ENCODE peak calls at places on chromosomes 3 and 15, in five cellular contexts. Z is stimulated activated CD8-positive, alpha-beta memory T cell treated with anti-CD3 and anti-CD28 coated beads, Interleukin-15, amount 100 ng/mL, for 1 hour; F is fibroblast of mammary gland; W is activated naive CD4-positive, alpha-beta T cell treated with Interleukin-2 at 50 U/mL for 16 hours; U is cardiac muscle cell. N is an unnamed sample.

GRCh38 chr15:22949074-22949547 is 31.1 kb downstream of the CYFIP1 start:
- DNase-seq in Z (no peak), F (peak), W (no peak), U (peak), N (peak)

GRCh38 chr3:111998661-111999641 is at the start of gene TAGLN3:
- DNase-seq in Z (no peak), F (no peak), W (no peak), U (peak), N (no peak)

GRCh38 chr3:96657710-96658109 is 156.7 kb upstream of the EPHA6 start:
- DNase-seq in Z (no peak), F (no peak), W (no peak), U (no peak), N (no peak)

GRCh38 chr15:51718199-51718598 is 19.3 kb downstream of the LYSMD2 start:
- DNase-seq in Z (no peak), F (no peak), W (no peak), U (peak), N (no peak)

GRCh38 chr3:53328750-53329149 is 18.6 kb downstream of the DCP1A start:
- DNase-seq in Z (no peak), F (no peak), W (no peak), U (peak), N (no peak)

GRCh38 chr3:126340943-126341754 is 16.1 kb downstream of the KLF15 start:
- DNase-seq in Z (no peak), F (no peak), W (no peak), U (no peak), N (no peak)

GRCh38 chr15:60928987-60929386 is 300.1 kb downstream of the RORA start:
- DNase-seq in Z (no peak), F (no peak), W (no peak), U (no peak), N (no peak)

GRCh38 chr15:96218623-96219465 is 111.7 kb upstream of the NR2F2 start:
- DNase-seq in Z (no peak), F (no peak), W (no peak), U (no peak), N (no peak)

GRCh38 chr15:67134577-67135492 is 69.4 kb downstream of the SMAD3 start:
- DNase-seq in Z (no peak), F (no peak), W (no peak), U (no peak), N (no peak)